ENCODE peak calls at places on chromosomes 7 and 10, in seven cellular contexts. G is stimulated activated CD4-positive, alpha-beta T cell treated with anti-CD3 and anti-CD28 coated beads, Interleukin-15, amount 100 ng/mL, for 24 hours; T is amygdala; B is heart right ventricle; F is HT1080; H is activated CD4-positive, alpha-beta T cell treated with anti-CD3 and anti-CD28 coated beads for 48 hours; Q is activated T-helper 1 cell treated with anti-CD3 and anti-CD28 coated beads, Interleukin-12 subunit alpha, Interleukin-12 subunit beta, Interleukin-2, Interleukin-4 antibody, amounts not matched to agents 30 ng/mL and 10 ng/mL and 1 ng/mL, durations not matched to agents 14 hours and 24 hours and 36 hours. X is an unnamed sample.

GRCh38 chr7:138663741-138664710 is 37.1 kb downstream of the SVOPL start:
- DNase-seq in G (no peak), T (no peak), B (no peak), F (no peak), H (no peak), Q (no peak), X (no peak)

GRCh38 chr10:69515699-69516547 is 57.3 kb downstream of the NEUROG3 start:
- DNase-seq in G (peak; percentile 85), T (no peak), B (peak; percentile 72), F (peak; percentile 73), H (peak; percentile 85), Q (peak; percentile 62), X (peak; percentile 85)

GRCh38 chr7:97499204-97499603 is 232.7 kb upstream of the TAC1 start:
- DNase-seq in G (peak; percentile 20), T (no peak), B (no peak), F (peak; percentile 28), H (peak; percentile 15), Q (no peak), X (no peak)

GRCh38 chr7:152315845-152316244 is 120.0 kb downstream of the KMT2C start:
- DNase-seq in G (no peak), T (no peak), B (no peak), F (no peak), H (no peak), Q (no peak), X (no peak)

GRCh38 chr10:46517541-46517940 is 38.9 kb downstream of the GPRIN2 start:
- DNase-seq in G (no peak), T (no peak), B (no peak), F (no peak), H (no peak), Q (no peak), X (no peak)

GRCh38 chr7:23106491-23106800 is 861 bp downstream of the KLHL7 start:
- DNase-seq in G (peak; percentile 54), T (peak; percentile 53), B (no peak), F (no peak), H (no peak), Q (no peak), X (no peak)

GRCh38 chr7:39746162-39746782 is 122.9 kb downstream of the RALA start:
- DNase-seq in G (peak; percentile 65), T (no peak), B (peak; percentile 61), F (peak; percentile 79), H (peak; percentile 64), Q (peak; percentile 26), X (peak; percentile 78)

GRCh38 chr7:139016931-139017511 is 18.8 kb downstream of the ZC3HAV1L start:
- DNase-seq in G (peak; percentile 71), T (peak; percentile 11), B (peak; percentile 35), F (peak; percentile 58), H (peak; percentile 68), Q (peak; percentile 52), X (peak; percentile 71)

GRCh38 chr10:5975641-5976473 is 1.5 kb downstream of the IL15RA start:
- DNase-seq in G (peak; percentile 78), T (no peak), B (no peak), F (peak; percentile 19), H (peak; percentile 76), Q (peak; percentile 69), X (no peak)

GRCh38 chr10:7576340-7576739 is 90.4 kb downstream of the ITIH5 start:
- DNase-seq in G (no peak), T (no peak), B (no peak), F (no peak), H (no peak), Q (no peak), X (no peak)

GRCh38 chr10:36720931-36721330 is 404.5 kb upstream of the ANKRD30A start:
- DNase-seq in G (no peak), T (no peak), B (no peak), F (no peak), H (no peak), Q (no peak), X (no peak)

GRCh38 chr10:124152139-124152780 is 58.9 kb upstream of the CHST15 start:
- DNase-seq in G (no peak), T (no peak), B (peak; percentile 59), F (peak; percentile 86), H (no peak), Q (no peak), X (peak; percentile 90)

GRCh38 chr10:70335246-70335613 is 47.2 kb downstream of the LRRC20 start:
- DNase-seq in G (no peak), T (no peak), B (peak; percentile 56), F (no peak), H (no peak), Q (no peak), X (peak; percentile 60)

GRCh38 chr10:99341860-99342517 is 12.8 kb downstream of the CNNM1 start:
- DNase-seq in G (no peak), T (no peak), B (no peak), F (no peak), H (no peak), Q (no peak), X (no peak)

GRCh38 chr7:144853542-144853941 is 17.7 kb upstream of the TPK1 start:
- DNase-seq in G (no peak), T (no peak), B (no peak), F (no peak), H (no peak), Q (no peak), X (no peak)

GRCh38 chr7:116340201-116340847 is 130.0 kb downstream of the TES start:
- DNase-seq in G (no peak), T (no peak), B (no peak), F (peak; percentile 66), H (no peak), Q (no peak), X (no peak)

GRCh38 chr10:25896421-25896820 is 37.6 kb upstream of the MYO3A start:
- DNase-seq in G (no peak), T (no peak), B (no peak), F (no peak), H (no peak), Q (no peak), X (no peak)

GRCh38 chr10:18214692-18215563 is 74.7 kb downstream of the CACNB2 start:
- DNase-seq in G (peak; percentile 23), T (no peak), B (no peak), F (peak; percentile 22), H (peak; percentile 36), Q (no peak), X (peak; percentile 42)

GRCh38 chr10:5835446-5836095 is 22.3 kb upstream of the GDI2 start:
- DNase-seq in G (no peak), T (no peak), B (no peak), F (no peak), H (no peak), Q (no peak), X (no peak)

GRCh38 chr10:79116801-79117723 is 48.3 kb downstream of the ZMIZ1 start:
- DNase-seq in G (no peak), T (no peak), B (no peak), F (no peak), H (no peak), Q (no peak), X (peak; percentile 53)

GRCh38 chr10:102545265-102545664 is 41.5 kb downstream of the SUFU start:
- DNase-seq in G (no peak), T (no peak), B (no peak), F (no peak), H (no peak), Q (no peak), X (no peak)

GRCh38 chr7:30148951-30149459 is 14.2 kb downstream of the MTURN start:
- DNase-seq in G (peak; percentile 21), T (no peak), B (no peak), F (no peak), H (peak; percentile 29), Q (peak; percentile 19), X (no peak)

X was measured in right cardiac atrium.